ENCODE peak calls at places on chromosome 1, in eight cellular contexts. One of them, this sample, is unnamed.

GRCh38 chr1:194118086-194118485 is 931.7 kb upstream of the B3GALT2 start:
- DNase-seq in osteoblast: no peak
- DNase-seq in tibial nerve: no peak
- DNase-seq in A673: no peak
- DNase-seq in DND-41: no peak
- DNase-seq in CD4-positive, CD25-positive, alpha-beta regulatory T cell: no peak
- DNase-seq in right lobe of liver: peak; percentile 13
- DNase-seq in lung: no peak
- DNase-seq in this sample: no peak

GRCh38 chr1:225739542-225740107 is 38.0 kb upstream of the SRP9 start:
- DNase-seq in tibial nerve: no peak
- DNase-seq in DND-41: no peak
- DNase-seq in osteoblast: no peak
- DNase-seq in right lobe of liver: no peak
- DNase-seq in A673: no peak
- DNase-seq in CD4-positive, CD25-positive, alpha-beta regulatory T cell: no peak
- DNase-seq in lung: no peak
- DNase-seq in this sample: no peak

GRCh38 chr1:102833171-102833570 is 275.2 kb downstream of the COL11A1 start:
- DNase-seq in tibial nerve: no peak
- DNase-seq in CD4-positive, CD25-positive, alpha-beta regulatory T cell: no peak
- DNase-seq in lung: no peak
- DNase-seq in right lobe of liver: no peak
- DNase-seq in A673: no peak
- DNase-seq in DND-41: peak; percentile 7
- DNase-seq in osteoblast: no peak
- DNase-seq in this sample: no peak

GRCh38 chr1:192610114-192610958 is 25.6 kb upstream of the RGS13 start:
- DNase-seq in DND-41: no peak
- DNase-seq in right lobe of liver: no peak
- DNase-seq in tibial nerve: no peak
- DNase-seq in A673: peak; percentile 66
- DNase-seq in lung: no peak
- DNase-seq in CD4-positive, CD25-positive, alpha-beta regulatory T cell: peak; percentile 33
- DNase-seq in osteoblast: no peak
- DNase-seq in this sample: peak; percentile 87

GRCh38 chr1:18546026-18546425 is 65.3 kb downstream of the KLHDC7A start:
- DNase-seq in lung: no peak
- DNase-seq in DND-41: no peak
- DNase-seq in right lobe of liver: no peak
- DNase-seq in A673: no peak
- DNase-seq in tibial nerve: no peak
- DNase-seq in CD4-positive, CD25-positive, alpha-beta regulatory T cell: no peak
- DNase-seq in osteoblast: no peak
- DNase-seq in this sample: no peak

GRCh38 chr1:45442272-45442671 is 48.7 kb downstream of the TESK2 start:
- DNase-seq in DND-41: no peak
- DNase-seq in CD4-positive, CD25-positive, alpha-beta regulatory T cell: no peak
- DNase-seq in A673: peak; percentile 23
- DNase-seq in lung: no peak
- DNase-seq in tibial nerve: no peak
- DNase-seq in osteoblast: peak; percentile 85
- DNase-seq in right lobe of liver: no peak
- DNase-seq in this sample: no peak

GRCh38 chr1:54275349-54275748 is 75.4 kb downstream of the MRPL37 start:
- DNase-seq in lung: peak; percentile 48
- DNase-seq in tibial nerve: peak; percentile 49
- DNase-seq in osteoblast: peak; percentile 97
- DNase-seq in right lobe of liver: peak; percentile 83
- DNase-seq in CD4-positive, CD25-positive, alpha-beta regulatory T cell: no peak
- DNase-seq in A673: no peak
- DNase-seq in DND-41: no peak
- DNase-seq in this sample: no peak

GRCh38 chr1:39293375-39294070 is 89.0 kb downstream of the MACF1 start:
- DNase-seq in right lobe of liver: no peak
- DNase-seq in A673: peak; percentile 97
- DNase-seq in DND-41: no peak
- DNase-seq in osteoblast: peak; percentile 69
- DNase-seq in lung: no peak
- DNase-seq in CD4-positive, CD25-positive, alpha-beta regulatory T cell: no peak
- DNase-seq in tibial nerve: no peak
- DNase-seq in this sample: peak; percentile 27

GRCh38 chr1:150186789-150187559 is 37.3 kb downstream of the PLEKHO1 start:
- DNase-seq in lung: no peak
- DNase-seq in tibial nerve: no peak
- DNase-seq in CD4-positive, CD25-positive, alpha-beta regulatory T cell: peak; percentile 71
- DNase-seq in right lobe of liver: no peak
- DNase-seq in DND-41: peak; percentile 48
- DNase-seq in osteoblast: no peak
- DNase-seq in A673: peak; percentile 79
- DNase-seq in this sample: peak; percentile 88

GRCh38 chr1:16258591-16259135 is 21.7 kb upstream of the CPLANE2 start:
- DNase-seq in right lobe of liver: no peak
- DNase-seq in CD4-positive, CD25-positive, alpha-beta regulatory T cell: no peak
- DNase-seq in tibial nerve: no peak
- DNase-seq in lung: no peak
- DNase-seq in DND-41: no peak
- DNase-seq in osteoblast: no peak
- DNase-seq in A673: no peak
- DNase-seq in this sample: no peak

GRCh38 chr1:87224209-87224608 is 104.5 kb upstream of the LMO4 start:
- DNase-seq in A673: peak; percentile 39
- DNase-seq in right lobe of liver: no peak
- DNase-seq in osteoblast: peak; percentile 62
- DNase-seq in lung: no peak
- DNase-seq in DND-41: no peak
- DNase-seq in tibial nerve: no peak
- DNase-seq in CD4-positive, CD25-positive, alpha-beta regulatory T cell: no peak
- DNase-seq in this sample: no peak

DNA sequence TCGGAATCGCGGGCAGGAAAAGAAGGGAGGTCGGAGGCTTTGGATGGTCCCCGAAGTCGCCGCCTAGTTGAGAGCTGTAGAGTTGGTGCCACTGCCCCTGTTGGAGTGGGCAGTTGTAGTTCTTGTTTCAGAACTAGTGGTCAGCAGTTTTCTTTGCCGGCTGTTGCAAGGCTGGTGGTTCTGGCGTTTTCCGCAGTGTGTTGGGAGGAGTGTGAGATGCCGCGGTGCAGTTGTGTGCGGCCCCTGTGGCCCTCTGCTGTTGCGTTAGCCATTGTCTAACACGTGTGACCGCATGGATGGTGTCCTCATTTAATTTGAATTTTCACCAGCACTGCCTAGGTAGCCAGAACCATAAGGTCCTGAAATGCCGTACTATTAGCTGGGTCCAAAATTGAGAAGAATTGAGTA is 1.4 kb downstream of the ARF1 start:
- DNase-seq in A673: no peak
- DNase-seq in DND-41: no peak
- DNase-seq in CD4-positive, CD25-positive, alpha-beta regulatory T cell: no peak
- DNase-seq in right lobe of liver: peak; percentile 39
- DNase-seq in lung: no peak
- DNase-seq in osteoblast: peak; percentile 84
- DNase-seq in tibial nerve: no peak
- DNase-seq in this sample: no peak
- H3K4me1 ChIP-seq in A673: peaks cover 25% of the 10 kb centered on the region
- H3K4me1 ChIP-seq in DND-41: peaks cover 53% of the 10 kb centered on the region
- H3K4me1 ChIP-seq in CD4-positive, CD25-positive, alpha-beta regulatory T cell: peaks cover 72% of the 10 kb centered on the region
- H3K4me1 ChIP-seq in right lobe of liver: peaks cover 55% of the 10 kb centered on the region
- H3K4me1 ChIP-seq in lung: peaks cover 44% of the 10 kb centered on the region
- H3K4me1 ChIP-seq in osteoblast: peaks cover 54% of the 10 kb centered on the region
- H3K4me1 ChIP-seq in tibial nerve: peaks cover 60% of the 10 kb centered on the region
- H3K4me1 ChIP-seq in this sample: peaks cover 29% of the 10 kb centered on the region

GRCh38 chr1:100532645-100533044 is 5.3 kb upstream of the GPR88 start:
- DNase-seq in lung: no peak
- DNase-seq in right lobe of liver: no peak
- DNase-seq in DND-41: no peak
- DNase-seq in osteoblast: no peak
- DNase-seq in A673: no peak
- DNase-seq in CD4-positive, CD25-positive, alpha-beta regulatory T cell: no peak
- DNase-seq in tibial nerve: no peak
- DNase-seq in this sample: no peak

GRCh38 chr1:100535264-100535663 is 2.7 kb upstream of the GPR88 start:
- DNase-seq in DND-41: no peak
- DNase-seq in A673: no peak
- DNase-seq in osteoblast: no peak
- DNase-seq in CD4-positive, CD25-positive, alpha-beta regulatory T cell: no peak
- DNase-seq in tibial nerve: no peak
- DNase-seq in right lobe of liver: no peak
- DNase-seq in lung: no peak
- DNase-seq in this sample: no peak

GRCh38 chr1:100539836-100540536 is 2.0 kb downstream of the GPR88 start:
- DNase-seq in CD4-positive, CD25-positive, alpha-beta regulatory T cell: no peak
- DNase-seq in lung: no peak
- DNase-seq in right lobe of liver: peak; percentile 49
- DNase-seq in tibial nerve: no peak
- DNase-seq in A673: peak; percentile 17
- DNase-seq in DND-41: no peak
- DNase-seq in osteoblast: peak; percentile 89
- DNase-seq in this sample: no peak

GRCh38 chr1:100538935-100539835 is 1.2 kb downstream of the GPR88 start:
- DNase-seq in CD4-positive, CD25-positive, alpha-beta regulatory T cell: no peak
- DNase-seq in lung: no peak
- DNase-seq in A673: peak; percentile 17
- DNase-seq in tibial nerve: no peak
- DNase-seq in DND-41: no peak
- DNase-seq in osteoblast: peak; percentile 90
- DNase-seq in right lobe of liver: peak; percentile 78
- DNase-seq in this sample: peak; percentile 42

DNA sequence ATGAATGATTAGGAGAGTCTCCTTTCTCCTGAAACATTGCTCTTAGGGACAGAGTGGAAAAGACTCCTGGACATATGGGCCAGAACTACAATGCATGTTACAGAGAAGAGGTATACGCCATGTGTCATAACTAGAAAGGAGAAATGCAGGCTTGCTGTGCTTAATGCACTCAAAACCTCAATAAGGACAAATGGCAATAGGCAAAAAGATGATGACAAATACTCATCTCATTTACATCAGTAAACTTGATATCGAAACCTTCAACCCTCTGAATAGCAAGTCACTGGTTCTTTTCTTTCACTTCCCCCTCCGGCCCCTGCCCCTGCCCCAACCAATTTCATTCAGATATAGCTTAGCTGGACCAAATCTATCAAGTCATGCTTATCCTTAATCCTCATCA is 1.9 kb upstream of the GPR88 start:
- DNase-seq in tibial nerve: no peak
- DNase-seq in CD4-positive, CD25-positive, alpha-beta regulatory T cell: no peak
- DNase-seq in lung: no peak
- DNase-seq in DND-41: no peak
- DNase-seq in A673: no peak
- DNase-seq in osteoblast: no peak
- DNase-seq in right lobe of liver: no peak
- DNase-seq in this sample: no peak
- H3K27me3 ChIP-seq in tibial nerve: peaks cover 38% of the 10 kb centered on the region
- H3K27me3 ChIP-seq in CD4-positive, CD25-positive, alpha-beta regulatory T cell: peaks cover 32% of the 10 kb centered on the region
- H3K27me3 ChIP-seq in lung: no peaks in the 10 kb centered on the region
- H3K27me3 ChIP-seq in DND-41: no peaks in the 10 kb centered on the region
- H3K27me3 ChIP-seq in A673: peaks cover 49% of the 10 kb centered on the region
- H3K27me3 ChIP-seq in osteoblast: peaks cover 17% of the 10 kb centered on the region
- H3K27me3 ChIP-seq in right lobe of liver: no peaks in the 10 kb centered on the region
- H3K27me3 ChIP-seq in this sample: no peaks in the 10 kb centered on the region

DNA sequence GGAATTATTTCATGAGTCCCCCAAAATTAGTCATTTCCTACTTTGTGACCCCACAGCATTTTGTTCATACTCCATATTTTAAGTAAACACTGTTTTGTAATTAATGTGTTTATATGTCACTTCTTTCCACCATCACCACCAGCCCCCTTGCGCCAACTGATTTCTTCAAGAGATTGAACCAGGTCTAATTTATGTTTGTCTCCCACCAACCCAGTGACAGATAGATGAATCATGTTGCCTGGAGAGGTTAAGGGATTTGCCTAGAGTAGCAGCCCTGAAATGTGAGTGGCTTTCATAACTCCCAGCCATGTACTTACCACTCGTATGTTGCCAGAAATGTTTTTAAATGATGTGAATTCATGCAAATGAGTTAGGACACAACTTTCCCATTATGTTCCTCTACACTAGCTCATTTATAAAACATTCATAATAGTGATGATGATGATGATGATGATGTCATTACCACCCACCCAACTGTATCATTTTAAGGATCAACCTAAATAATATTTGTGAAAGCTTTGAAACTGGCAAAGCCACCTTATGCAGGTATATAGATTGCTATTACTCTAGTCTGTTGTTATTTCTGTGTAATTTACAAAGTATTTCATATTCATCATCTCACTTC is 86.9 kb downstream of the LRRC8D start:
- DNase-seq in lung: no peak
- DNase-seq in right lobe of liver: no peak
- DNase-seq in tibial nerve: no peak
- DNase-seq in osteoblast: peak; percentile 89
- DNase-seq in CD4-positive, CD25-positive, alpha-beta regulatory T cell: no peak
- DNase-seq in A673: peak; percentile 72
- DNase-seq in DND-41: no peak
- DNase-seq in this sample: peak; percentile 57
- H3K4me1 ChIP-seq in lung: peaks cover 31% of the 10 kb centered on the region
- H3K4me1 ChIP-seq in right lobe of liver: peaks cover 12% of the 10 kb centered on the region
- H3K4me1 ChIP-seq in tibial nerve: peaks cover 17% of the 10 kb centered on the region
- H3K4me1 ChIP-seq in osteoblast: peaks cover 88% of the 10 kb centered on the region
- H3K4me1 ChIP-seq in CD4-positive, CD25-positive, alpha-beta regulatory T cell: no peaks in the 10 kb centered on the region
- H3K4me1 ChIP-seq in A673: peaks cover 88% of the 10 kb centered on the region
- H3K4me1 ChIP-seq in DND-41: peaks cover 7% of the 10 kb centered on the region
- H3K4me1 ChIP-seq in this sample: peaks cover 86% of the 10 kb centered on the region

GRCh38 chr1:202708456-202709275 is 1.6 kb downstream of the SYT2 start:
- DNase-seq in tibial nerve: no peak
- DNase-seq in A673: no peak
- DNase-seq in CD4-positive, CD25-positive, alpha-beta regulatory T cell: no peak
- DNase-seq in lung: no peak
- DNase-seq in osteoblast: no peak
- DNase-seq in right lobe of liver: no peak
- DNase-seq in DND-41: no peak
- DNase-seq in this sample: no peak

GRCh38 chr1:202709276-202710041 is 795 bp downstream of the SYT2 start:
- DNase-seq in tibial nerve: no peak
- DNase-seq in A673: no peak
- DNase-seq in DND-41: no peak
- DNase-seq in CD4-positive, CD25-positive, alpha-beta regulatory T cell: no peak
- DNase-seq in right lobe of liver: no peak
- DNase-seq in osteoblast: peak; percentile 69
- DNase-seq in lung: no peak
- DNase-seq in this sample: no peak

GRCh38 chr1:202710070-202711025 is at the start of gene SYT2:
- DNase-seq in CD4-positive, CD25-positive, alpha-beta regulatory T cell: no peak
- DNase-seq in A673: peak; percentile 72
- DNase-seq in DND-41: no peak
- DNase-seq in right lobe of liver: peak; percentile 47
- DNase-seq in tibial nerve: no peak
- DNase-seq in lung: no peak
- DNase-seq in osteoblast: peak; percentile 79
- DNase-seq in this sample: no peak

GRCh38 chr1:202704601-202705000 is 5.7 kb downstream of the SYT2 start:
- DNase-seq in right lobe of liver: no peak
- DNase-seq in lung: no peak
- DNase-seq in CD4-positive, CD25-positive, alpha-beta regulatory T cell: no peak
- DNase-seq in osteoblast: no peak
- DNase-seq in DND-41: no peak
- DNase-seq in A673: no peak
- DNase-seq in tibial nerve: no peak
- DNase-seq in this sample: no peak

DNA sequence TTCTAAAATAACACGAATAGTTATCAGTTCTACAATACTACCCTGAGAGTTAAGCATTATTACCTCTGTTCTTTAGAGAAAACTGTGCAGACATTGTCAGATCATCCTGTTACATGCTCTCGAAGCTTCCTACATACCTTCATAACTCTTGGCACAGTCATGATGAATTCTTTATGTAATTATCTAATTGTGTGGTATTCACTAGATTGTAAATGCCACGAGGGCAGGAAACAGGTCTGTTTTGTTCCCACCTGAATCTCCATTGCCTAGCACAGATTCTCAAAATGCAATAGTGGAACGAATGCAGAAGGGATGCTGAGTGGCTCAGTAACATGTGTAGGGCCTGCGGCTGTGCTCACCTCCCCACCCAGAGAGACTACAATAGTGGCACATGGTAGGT is 3.4 kb downstream of the SYT2 start:
- DNase-seq in lung: no peak
- DNase-seq in DND-41: no peak
- DNase-seq in osteoblast: peak; percentile 88
- DNase-seq in A673: no peak
- DNase-seq in tibial nerve: no peak
- DNase-seq in right lobe of liver: no peak
- DNase-seq in CD4-positive, CD25-positive, alpha-beta regulatory T cell: no peak
- DNase-seq in this sample: no peak
- H3K27me3 ChIP-seq in lung: peaks cover 11% of the 10 kb centered on the region
- H3K27me3 ChIP-seq in DND-41: peaks cover 18% of the 10 kb centered on the region
- H3K27me3 ChIP-seq in osteoblast: peaks cover 94% of the 10 kb centered on the region
- H3K27me3 ChIP-seq in A673: peaks cover 54% of the 10 kb centered on the region
- H3K27me3 ChIP-seq in tibial nerve: peaks cover 100% of the 10 kb centered on the region
- H3K27me3 ChIP-seq in right lobe of liver: peaks cover 17% of the 10 kb centered on the region
- H3K27me3 ChIP-seq in CD4-positive, CD25-positive, alpha-beta regulatory T cell: peaks cover 23% of the 10 kb centered on the region
- H3K27me3 ChIP-seq in this sample: no peaks in the 10 kb centered on the region

This sample was measured in Karpas-422.